ENCODE peak calls at places on chromosomes 12 and 14, in ten cellular contexts. E is stimulated activated CD8-positive, alpha-beta memory T cell treated with anti-CD3 and anti-CD28 coated beads, Interleukin-15, amount 100 ng/mL, for 1 hour; Q is skeletal muscle cell; T is stimulated activated effector memory CD8-positive, alpha-beta T cell treated with anti-CD3 and anti-CD28 coated beads, Interleukin-12 subunit alpha, Interleukin-12 subunit beta, amount 100 ng/mL, for 72 hours; A is endothelial cell of umbilical vein; F is heart right ventricle; O is EL; D is hypothalamus; L is IMR-90; Y is NAMALWA. J is an unnamed sample.

GRCh38 chr12:111126331-111126730 is 206.0 kb upstream of the MYL2 start:
- DNase-seq in E (no peak), Q (no peak), T (no peak), A (no peak), F (peak; percentile 15), O (no peak), D (no peak), L (no peak), Y (no peak), J (no peak)

GRCh38 chr12:6292606-6293005 is 17.9 kb upstream of the PLEKHG6 start:
- DNase-seq in E (no peak), Q (peak; percentile 44), T (no peak), A (no peak), F (no peak), O (peak; percentile 59), D (no peak), L (peak; percentile 82), Y (no peak), J (no peak)

GRCh38 chr12:39006286-39006685 is 100.9 kb upstream of the CPNE8 start:
- DNase-seq in E (no peak), Q (no peak), T (no peak), A (no peak), F (no peak), O (no peak), D (no peak), L (no peak), Y (no peak), J (no peak)

GRCh38 chr12:13004986-13005385 is 4.9 kb upstream of the HEBP1 start:
- DNase-seq in E (no peak), Q (no peak), T (no peak), A (no peak), F (no peak), O (no peak), D (no peak), L (no peak), Y (no peak), J (no peak)

GRCh38 chr12:43147893-43148292 is 404.1 kb downstream of the ADAMTS20 start:
- DNase-seq in E (no peak), Q (peak; percentile 17), T (no peak), A (no peak), F (no peak), O (no peak), D (no peak), L (peak; percentile 1), Y (no peak), J (no peak)

GRCh38 chr14:34463598-34463961 is 1.5 kb upstream of the SPTSSA start:
- DNase-seq in E (no peak), Q (no peak), T (no peak), A (no peak), F (no peak), O (no peak), D (no peak), L (no peak), Y (no peak), J (no peak)

GRCh38 chr12:67759829-67760228 is 111.3 kb downstream of the DYRK2 start:
- DNase-seq in E (no peak), Q (no peak), T (no peak), A (no peak), F (no peak), O (no peak), D (no peak), L (no peak), Y (no peak), J (no peak)

GRCh38 chr14:69873877-69874780 is 5.1 kb upstream of the SMOC1 start:
- DNase-seq in E (no peak), Q (no peak), T (no peak), A (no peak), F (no peak), O (peak; percentile 38), D (no peak), L (peak; percentile 51), Y (no peak), J (no peak)

GRCh38 chr12:26971963-26972362 is 33.7 kb downstream of the FGFR1OP2 start:
- DNase-seq in E (peak; percentile 15), Q (no peak), T (peak; percentile 32), A (no peak), F (no peak), O (no peak), D (no peak), L (no peak), Y (peak; percentile 31), J (no peak)

GRCh38 chr12:54657048-54657696 is 9.0 kb upstream of the DCD start:
- DNase-seq in E (no peak), Q (no peak), T (no peak), A (no peak), F (no peak), O (no peak), D (no peak), L (no peak), Y (no peak), J (no peak)

GRCh38 chr12:100141666-100141997 is 1.0 kb downstream of the BLTP3B start:
- DNase-seq in E (no peak), Q (peak; percentile 69), T (peak; percentile 23), A (peak; percentile 77), F (peak; percentile 33), O (peak; percentile 80), D (no peak), L (peak; percentile 92), Y (peak; percentile 59), J (no peak)

GRCh38 chr14:22848391-22849164 is 12.2 kb downstream of the MMP14 start:
- DNase-seq in E (no peak), Q (peak; percentile 92), T (no peak), A (peak; percentile 88), F (peak; percentile 76), O (peak; percentile 79), D (peak; percentile 48), L (peak; percentile 92), Y (no peak), J (peak; percentile 62)

GRCh38 chr12:50234347-50234746 is 49.0 kb downstream of the LIMA1 start:
- DNase-seq in E (no peak), Q (no peak), T (no peak), A (no peak), F (no peak), O (no peak), D (no peak), L (no peak), Y (no peak), J (no peak)

GRCh38 chr12:105257321-105257728 is 21.4 kb upstream of the APPL2 start:
- DNase-seq in E (no peak), Q (peak; percentile 75), T (no peak), A (peak; percentile 14), F (no peak), O (peak; percentile 91), D (no peak), L (peak; percentile 90), Y (no peak), J (peak; percentile 28)

GRCh38 chr14:31835049-31835448 is 242.1 kb upstream of the ARHGAP5 start:
- DNase-seq in E (no peak), Q (no peak), T (no peak), A (no peak), F (no peak), O (no peak), D (no peak), L (no peak), Y (no peak), J (no peak)

GRCh38 chr12:6061661-6062060 is 62.8 kb downstream of the VWF start:
- DNase-seq in E (no peak), Q (no peak), T (no peak), A (no peak), F (no peak), O (no peak), D (no peak), L (peak; percentile 70), Y (no peak), J (no peak)